ENCODE peak calls at places on chromosome 16, in ten cellular contexts. H is heart left ventricle, X is OCI-LY7, N is psoas muscle, D is colonic mucosa, V is ovary, L is fibroblast of mammary gland, A is tibial nerve, E is AG04450, Z is foreskin fibroblast. B is an unnamed sample.

GRCh38 chr16:74740795-74741304 is 33.8 kb downstream of the FA2H start:
- DNase-seq in H (no peak), X (no peak), N (peak; percentile 51), D (peak; percentile 88), V (no peak), L (peak; percentile 44), A (no peak), E (no peak), Z (peak; percentile 34), B (no peak)

GRCh38 chr16:66416981-66417700 is 10.0 kb upstream of the BEAN1 start:
- DNase-seq in H (no peak), X (no peak), N (no peak), D (peak; percentile 12), V (no peak), L (peak; percentile 95), A (no peak), E (no peak), Z (peak; percentile 62), B (peak; percentile 37)

GRCh38 chr16:69890114-69890890 is 60.8 kb upstream of the CLEC18A start:
- DNase-seq in H (peak; percentile 72), X (no peak), N (peak; percentile 56), D (peak; percentile 62), V (peak; percentile 30), L (peak; percentile 74), A (peak; percentile 56), E (no peak), Z (peak; percentile 83), B (peak; percentile 80)

GRCh38 chr16:13307861-13308260 is 406.5 kb downstream of the SHISA9 start:
- DNase-seq in H (no peak), X (no peak), N (no peak), D (no peak), V (no peak), L (peak; percentile 76), A (no peak), E (no peak), Z (peak; percentile 81), B (peak; percentile 20)

GRCh38 chr16:9297437-9298113 is 206.1 kb downstream of the HAPSTR1 start:
- DNase-seq in H (peak; percentile 16), X (peak; percentile 12), N (peak; percentile 19), D (no peak), V (no peak), L (peak; percentile 16), A (no peak), E (no peak), Z (no peak), B (no peak)

GRCh38 chr16:21088646-21089538 is 61.8 kb downstream of the DNAH3 start:
- DNase-seq in H (no peak), X (no peak), N (no peak), D (no peak), V (no peak), L (peak; percentile 49), A (no peak), E (no peak), Z (peak; percentile 68), B (peak; percentile 49)

GRCh38 chr16:67914758-67915622 is 16.7 kb downstream of the CTRL start:
- DNase-seq in H (no peak), X (no peak), N (no peak), D (no peak), V (no peak), L (no peak), A (no peak), E (no peak), Z (no peak), B (no peak)

GRCh38 chr16:49986351-49987124 is 38.5 kb upstream of the CNEP1R1 start:
- DNase-seq in H (no peak), X (no peak), N (no peak), D (no peak), V (no peak), L (peak; percentile 18), A (no peak), E (no peak), Z (peak; percentile 85), B (no peak)

GRCh38 chr16:10558746-10559641 is 21.4 kb downstream of the EMP2 start:
- DNase-seq in H (peak; percentile 73), X (no peak), N (peak; percentile 73), D (peak; percentile 43), V (peak; percentile 76), L (peak; percentile 82), A (peak; percentile 61), E (no peak), Z (peak; percentile 82), B (no peak)

GRCh38 chr16:25546781-25547180 is 145.0 kb upstream of the HS3ST4 start:
- DNase-seq in H (no peak), X (no peak), N (no peak), D (no peak), V (no peak), L (no peak), A (no peak), E (no peak), Z (no peak), B (no peak)
- TF ChIP-seq CTCF in H (no peak), X (no peak), N (no peak), D (no peak), V (no peak), L (no peak), A (no peak), E (no peak), Z (no peak), B (no peak)

GRCh38 chr16:56935201-56935600 is 3.3 kb downstream of the HERPUD1 start:
- DNase-seq in H (no peak), X (no peak), N (no peak), D (no peak), V (no peak), L (no peak), A (no peak), E (no peak), Z (no peak), B (no peak)

GRCh38 chr16:56936491-56936890 is 4.5 kb downstream of the HERPUD1 start:
- DNase-seq in H (no peak), X (no peak), N (no peak), D (no peak), V (no peak), L (no peak), A (no peak), E (no peak), Z (peak; percentile 56), B (peak; percentile 47)

GRCh38 chr16:56939801-56940200 is 7.9 kb downstream of the HERPUD1 start:
- DNase-seq in H (no peak), X (no peak), N (no peak), D (no peak), V (no peak), L (no peak), A (no peak), E (no peak), Z (no peak), B (no peak)

GRCh38 chr16:56938664-56939513 is 6.9 kb downstream of the HERPUD1 start:
- DNase-seq in H (no peak), X (no peak), N (no peak), D (no peak), V (no peak), L (peak; percentile 42), A (no peak), E (no peak), Z (no peak), B (no peak)

DNA sequence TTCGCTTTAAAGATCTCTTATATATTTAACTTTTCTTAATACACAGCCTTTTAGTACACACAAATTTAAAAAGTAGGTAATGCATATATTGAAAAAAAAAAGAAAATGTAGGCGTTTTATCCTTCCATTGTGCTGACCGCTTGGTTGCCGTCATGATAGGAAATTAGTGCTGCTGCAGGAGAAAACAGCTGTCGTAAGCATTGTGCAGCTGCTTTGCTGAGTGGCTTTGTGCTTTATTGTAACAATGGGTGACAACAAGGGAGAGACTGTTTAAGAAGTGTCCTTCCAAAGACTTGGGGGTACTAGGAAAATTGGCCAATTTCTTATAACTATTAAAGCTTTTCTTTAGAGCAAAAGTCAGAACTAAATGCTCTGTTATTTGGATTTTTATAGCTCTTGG is 5.0 kb downstream of the HERPUD1 start:
- DNase-seq in H (no peak), X (no peak), N (no peak), D (no peak), V (no peak), L (no peak), A (no peak), E (no peak), Z (no peak), B (no peak)
- H3K4me3 ChIP-seq in H (no peak overlapping the region), X (peak overlapping the region; percentile 95), N (no peak overlapping the region), D (no peak overlapping the region), V (no peak overlapping the region), L (no peak overlapping the region), A (peak overlapping the region; percentile 3), E (no peak overlapping the region), Z (no peak overlapping the region), B (peak overlapping the region; percentile 24)

GRCh38 chr16:75580-76501 is 2.2 kb upstream of the MPG start:
- DNase-seq in H (peak; percentile 80), X (peak; percentile 33), N (peak; percentile 85), D (peak; percentile 63), V (peak; percentile 89), L (peak; percentile 91), A (peak; percentile 86), E (no peak), Z (peak; percentile 96), B (peak; percentile 97)
- TF ChIP-seq CTCF in H (no peak), X (peak; percentile 28), N (no peak), D (no peak), V (no peak), L (peak; percentile 45), A (no peak), E (peak; percentile 53), Z (peak; percentile 31), B (peak; percentile 62)

GRCh38 chr16:14632693-14633569 is at the start of gene BFAR:
- DNase-seq in H (peak; percentile 99), X (peak; percentile 98), N (peak; percentile 99), D (peak; percentile 99), V (peak; percentile 99), L (peak; percentile 95), A (peak; percentile 99), E (peak; percentile 85), Z (peak; percentile 99), B (peak; percentile 98)
- H3K4me3 ChIP-seq in H (peak within 1 kb of the TSS; percentile 97), X (peak within 1 kb of the TSS; percentile 98), N (peak within 1 kb of the TSS; percentile 98), D (peak within 1 kb of the TSS; percentile 82), V (peak within 1 kb of the TSS; percentile 60), L (peak within 1 kb of the TSS; percentile 93), A (peak within 1 kb of the TSS; percentile 99), E (peak within 1 kb of the TSS; percentile 91), Z (peak within 1 kb of the TSS; percentile 94), B (peak within 1 kb of the TSS; percentile 90)

DNA sequence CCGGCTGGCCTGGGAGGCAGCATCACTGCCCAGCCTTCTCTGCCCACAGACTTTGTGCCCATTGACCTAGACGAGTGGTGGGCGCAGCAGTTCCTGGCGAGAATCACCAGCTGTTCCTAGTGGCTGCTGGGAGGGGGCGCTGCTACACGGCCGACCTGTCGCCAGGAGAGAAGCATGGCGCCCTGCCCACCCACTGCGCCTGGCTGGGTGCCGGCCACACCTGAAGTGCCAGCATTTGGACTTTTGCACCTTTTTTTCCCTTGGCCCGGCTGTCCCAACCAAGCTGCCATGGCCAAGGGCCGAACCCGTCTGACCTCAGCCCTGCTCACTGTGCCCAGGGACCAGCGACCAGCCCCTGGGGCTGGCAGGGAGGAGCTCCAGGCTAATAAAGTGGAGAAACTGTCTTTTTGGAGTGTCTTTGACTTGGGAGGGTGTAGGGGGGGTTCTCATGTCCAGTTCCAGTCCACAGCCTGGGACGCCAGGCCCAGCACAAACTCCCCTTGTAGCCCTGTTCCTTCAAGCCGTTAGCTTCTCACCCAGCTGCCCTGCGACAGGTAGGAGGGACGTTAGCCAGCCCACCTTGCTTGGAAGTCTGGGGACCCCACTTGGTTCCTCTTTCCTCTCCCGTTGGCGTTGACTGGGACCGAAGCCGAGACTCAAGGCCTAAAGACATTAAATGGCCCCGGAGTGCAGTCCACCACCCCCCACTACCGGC is 937 bp upstream of the WDR90 start:
- DNase-seq in H (no peak), X (peak; percentile 75), N (no peak), D (peak; percentile 87), V (no peak), L (no peak), A (no peak), E (no peak), Z (peak; percentile 65), B (no peak)
- TF ChIP-seq CTCF in H (no peak), X (peak; percentile 87), N (peak; percentile 29), D (peak; percentile 44), V (no peak), L (peak; percentile 29), A (no peak), E (peak; percentile 29), Z (peak; percentile 35), B (peak; percentile 40)